ENCODE peak calls at places on chromosomes 12 and 14, in ten cellular contexts. W is tibial nerve; B is effector memory CD4-positive, alpha-beta T cell; M is fibroblast of lung; A is cardiac muscle cell; V is sigmoid colon; D is stomach; R is uterus; H is lower lobe of right lung; L is CD8-positive, alpha-beta memory T cell. U is an unnamed sample. For H3K4me1, the result is how much of the 10 kb centered on the place peaks cover.

GRCh38 chr14:69766984-69767368 is at the start of gene SRSF5:
- DNase-seq in W (peak), B (peak), M (peak), A (peak), V (peak), D (peak), R (peak), H (peak), L (peak), U (peak)

GRCh38 chr12:47282206-47282605 is 202.4 kb upstream of the AMIGO2 start:
- DNase-seq in W (no peak), B (no peak), M (peak), A (no peak), V (no peak), D (no peak), R (no peak), H (no peak), L (no peak), U (no peak)

GRCh38 chr14:20989787-20990600 is at the start of gene METTL17:
- DNase-seq in W (peak), B (peak), M (peak), A (peak), V (peak), D (peak), R (peak), H (peak), L (peak), U (peak)

GRCh38 chr12:62922539-62922938 is 12.4 kb downstream of the PPM1H start:
- DNase-seq in W (no peak), B (no peak), M (peak), A (no peak), V (no peak), D (no peak), R (no peak), H (no peak), L (no peak), U (no peak)

GRCh38 chr14:101152855-101153254 is 249.3 kb upstream of the RTL1 start:
- DNase-seq in W (no peak), B (no peak), M (no peak), A (no peak), V (no peak), D (no peak), R (no peak), H (no peak), L (no peak), U (no peak)

GRCh38 chr14:56118611-56119181 is 485 bp downstream of the PELI2 start:
- DNase-seq in W (peak), B (peak), M (no peak), A (no peak), V (peak), D (peak), R (peak), H (peak), L (no peak), U (no peak)

GRCh38 chr12:76915381-76916169 is 36.8 kb upstream of the CSRP2 start:
- DNase-seq in W (no peak), B (no peak), M (no peak), A (no peak), V (no peak), D (no peak), R (no peak), H (no peak), L (no peak), U (no peak)

GRCh38 chr12:54220092-54220557 is 31.3 kb upstream of the SMUG1 start:
- DNase-seq in W (peak), B (peak), M (peak), A (peak), V (peak), D (peak), R (peak), H (no peak), L (peak), U (no peak)

GRCh38 chr12:26369588-26369987 is 174.2 kb downstream of the SSPN start:
- DNase-seq in W (peak), B (no peak), M (peak), A (no peak), V (no peak), D (no peak), R (no peak), H (no peak), L (no peak), U (no peak)

GRCh38 chr14:54444701-54445100 is 3.5 kb upstream of the CNIH1 start:
- DNase-seq in W (no peak), B (no peak), M (no peak), A (no peak), V (no peak), D (no peak), R (no peak), H (no peak), L (no peak), U (no peak)

GRCh38 chr14:58822856-58823255 is 185.1 kb downstream of the DACT1 start:
- DNase-seq in W (no peak), B (no peak), M (no peak), A (no peak), V (no peak), D (no peak), R (no peak), H (no peak), L (no peak), U (no peak)

GRCh38 chr14:102848830-102849521 is 71.7 kb downstream of the TRAF3 start:
- DNase-seq in W (peak), B (no peak), M (no peak), A (no peak), V (peak), D (peak), R (no peak), H (no peak), L (no peak), U (no peak)

GRCh38 chr12:7769999-7770398 is 5.0 kb downstream of the NANOGNB start:
- DNase-seq in W (no peak), B (no peak), M (no peak), A (no peak), V (no peak), D (no peak), R (no peak), H (no peak), L (no peak), U (no peak)

GRCh38 chr12:47736877-47737676 is 11.8 kb upstream of the ENDOU start:
- DNase-seq in W (peak), B (no peak), M (peak), A (peak), V (peak), D (peak), R (peak), H (peak), L (no peak), U (peak)

GRCh38 chr12:105332925-105333324 is 2.4 kb downstream of the C12orf75 start:
- DNase-seq in W (no peak), B (no peak), M (no peak), A (no peak), V (no peak), D (no peak), R (no peak), H (no peak), L (no peak), U (no peak)

GRCh38 chr12:105336411-105336810 is 5.9 kb downstream of the C12orf75 start:
- DNase-seq in W (no peak), B (no peak), M (no peak), A (peak), V (no peak), D (no peak), R (no peak), H (no peak), L (no peak), U (no peak)

GRCh38 chr12:105334001-105334400 is 3.5 kb downstream of the C12orf75 start:
- DNase-seq in W (no peak), B (no peak), M (peak), A (peak), V (no peak), D (no peak), R (no peak), H (no peak), L (no peak), U (no peak)

GRCh38 chr12:105335856-105336255 is 5.4 kb downstream of the C12orf75 start:
- DNase-seq in W (no peak), B (no peak), M (no peak), A (no peak), V (no peak), D (no peak), R (no peak), H (no peak), L (no peak), U (no peak)

GRCh38 chr12:105334568-105334967 is 4.1 kb downstream of the C12orf75 start:
- DNase-seq in W (no peak), B (no peak), M (peak), A (no peak), V (no peak), D (no peak), R (no peak), H (no peak), L (no peak), U (no peak)
- H3K4me3 ChIP-seq in W (no peak), B (no peak), M (peak), A (no peak), V (no peak), D (no peak), R (no peak), H (no peak), L (no peak), U (no peak)

DNA sequence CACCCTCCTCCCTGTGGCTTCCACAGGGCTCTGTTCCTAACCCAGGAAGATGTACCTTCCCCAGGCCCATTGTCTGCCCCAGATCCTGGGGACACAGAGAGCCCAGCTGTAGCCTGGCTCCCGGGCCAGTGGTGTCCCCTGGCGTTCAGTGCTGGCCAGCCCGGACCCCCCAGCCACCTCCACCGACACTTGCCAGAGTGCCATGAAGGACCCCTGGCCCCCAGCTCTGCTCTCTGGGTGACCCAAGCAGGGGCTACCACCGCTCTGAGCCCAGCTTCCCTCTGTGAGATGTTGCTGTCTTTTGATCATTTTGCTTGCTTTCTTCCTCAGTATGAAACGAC is 6.2 kb downstream of the INF2 start:
- DNase-seq in W (no peak), B (no peak), M (no peak), A (no peak), V (no peak), D (no peak), R (no peak), H (no peak), L (no peak), U (no peak)
- H3K4me1 ChIP-seq in W (half or more), B (half or more), M (under half), A (under half), V (half or more), D (half or more), R (under half), H (half or more), L (under half), U (under half)

GRCh38 chr12:56257491-56258067 is 605 bp downstream of the ANKRD52 start:
- DNase-seq in W (no peak), B (no peak), M (peak), A (peak), V (no peak), D (no peak), R (no peak), H (no peak), L (no peak), U (peak)

GRCh38 chr12:56255671-56256070 is 2.5 kb downstream of the ANKRD52 start:
- DNase-seq in W (no peak), B (no peak), M (no peak), A (no peak), V (no peak), D (no peak), R (no peak), H (no peak), L (no peak), U (peak)

GRCh38 chr12:56256326-56256960 is 1.7 kb downstream of the ANKRD52 start:
- DNase-seq in W (no peak), B (no peak), M (peak), A (no peak), V (no peak), D (no peak), R (no peak), H (no peak), L (no peak), U (no peak)

GRCh38 chr12:56258068-56258819 is at the start of gene ANKRD52:
- DNase-seq in W (peak), B (peak), M (peak), A (peak), V (peak), D (peak), R (peak), H (peak), L (peak), U (peak)

GRCh38 chr12:56257071-56257470 is 1.1 kb downstream of the ANKRD52 start:
- DNase-seq in W (no peak), B (no peak), M (no peak), A (no peak), V (no peak), D (no peak), R (no peak), H (no peak), L (no peak), U (no peak)
- H3K4me3 ChIP-seq in W (peak), B (peak), M (peak), A (peak), V (peak), D (peak), R (peak), H (peak), L (peak), U (peak)

GRCh38 chr14:95313707-95314106 is 6.0 kb downstream of the CLMN start:
- DNase-seq in W (peak), B (no peak), M (peak), A (no peak), V (peak), D (peak), R (peak), H (peak), L (no peak), U (peak)
- H3K4me1 ChIP-seq in W (under half), B (under half), M (under half), A (under half), V (under half), D (half or more), R (under half), H (under half), L (under half), U (under half)

DNA sequence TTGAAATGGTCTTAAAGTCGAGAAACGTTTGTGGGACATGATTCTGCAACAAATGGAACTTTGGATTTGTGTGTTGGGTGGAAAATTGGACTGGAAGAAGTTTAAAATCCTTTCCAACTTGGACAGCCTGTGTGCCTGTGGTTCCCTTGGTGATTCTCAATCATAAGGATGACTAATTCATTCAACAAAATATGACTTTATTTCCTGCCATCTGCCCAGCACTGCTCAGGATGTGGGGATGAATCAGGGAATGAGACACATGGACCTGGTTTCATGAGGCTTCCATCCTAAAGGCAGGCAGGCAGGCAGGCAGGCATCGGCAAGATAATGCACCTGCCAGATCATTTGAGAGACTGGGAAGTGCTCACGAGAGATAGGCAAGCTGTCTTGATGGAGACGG is 57.3 kb upstream of the TMEM132D start:
- DNase-seq in W (no peak), B (no peak), M (peak), A (no peak), V (no peak), D (no peak), R (no peak), H (no peak), L (no peak), U (no peak)
- H3K4me3 ChIP-seq in W (no peak), B (no peak), M (no peak), A (no peak), V (no peak), D (no peak), R (no peak), H (no peak), L (no peak), U (no peak)

GRCh38 chr12:131020326-131020725 is 66.6 kb downstream of the ADGRD1 start:
- DNase-seq in W (no peak), B (no peak), M (no peak), A (no peak), V (no peak), D (no peak), R (no peak), H (no peak), L (no peak), U (no peak)
- H3K4me1 ChIP-seq in W (under half), B (under half), M (under half), A (under half), V (under half), D (under half), R (under half), H (under half), L (under half), U (under half)

DNA sequence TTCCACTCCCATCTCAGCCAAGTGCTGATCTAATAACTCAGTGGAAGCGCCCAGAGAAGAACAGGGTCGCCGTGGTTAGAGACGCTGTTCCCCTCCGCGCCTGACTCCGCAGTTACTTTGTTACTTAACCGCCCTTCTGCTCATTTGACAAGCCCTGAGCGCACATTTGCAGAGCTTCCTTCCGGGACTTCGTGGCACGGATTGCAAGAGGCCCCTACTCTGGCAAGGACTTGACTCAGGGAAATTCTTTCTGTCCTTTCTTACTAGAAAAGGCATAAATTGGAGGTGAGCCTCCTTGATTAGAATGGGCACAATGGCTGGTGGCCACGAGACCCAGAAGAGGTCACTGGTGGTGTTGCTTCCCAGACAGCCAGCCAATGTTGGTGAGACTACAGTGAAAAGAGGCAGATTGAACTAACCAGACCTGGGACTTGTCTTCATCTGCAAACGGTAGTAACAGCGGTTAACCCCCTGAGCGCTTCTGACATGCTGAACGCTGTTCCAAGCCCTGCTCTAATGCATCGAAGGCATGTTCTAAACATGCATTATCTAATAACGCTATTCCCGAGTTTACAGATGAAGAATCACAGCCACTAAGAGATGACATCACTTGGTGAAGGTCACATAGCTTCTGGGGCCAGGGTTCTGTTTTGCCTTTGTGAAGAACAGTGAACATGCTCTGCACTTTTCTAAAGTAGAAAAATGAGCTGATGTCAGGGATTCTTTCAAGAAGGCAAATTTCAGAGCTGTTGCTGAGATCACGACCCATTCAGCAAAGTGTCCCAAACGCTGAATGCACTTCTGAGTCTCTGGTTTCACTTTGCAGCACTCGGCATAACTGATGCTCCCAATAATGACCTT is 55.8 kb downstream of the FOS start:
- DNase-seq in W (peak), B (peak), M (no peak), A (no peak), V (peak), D (peak), R (peak), H (peak), L (peak), U (no peak)
- H3K4me3 ChIP-seq in W (peak), B (peak), M (no peak), A (no peak), V (peak), D (peak), R (no peak), H (peak), L (peak), U (peak)

DNA sequence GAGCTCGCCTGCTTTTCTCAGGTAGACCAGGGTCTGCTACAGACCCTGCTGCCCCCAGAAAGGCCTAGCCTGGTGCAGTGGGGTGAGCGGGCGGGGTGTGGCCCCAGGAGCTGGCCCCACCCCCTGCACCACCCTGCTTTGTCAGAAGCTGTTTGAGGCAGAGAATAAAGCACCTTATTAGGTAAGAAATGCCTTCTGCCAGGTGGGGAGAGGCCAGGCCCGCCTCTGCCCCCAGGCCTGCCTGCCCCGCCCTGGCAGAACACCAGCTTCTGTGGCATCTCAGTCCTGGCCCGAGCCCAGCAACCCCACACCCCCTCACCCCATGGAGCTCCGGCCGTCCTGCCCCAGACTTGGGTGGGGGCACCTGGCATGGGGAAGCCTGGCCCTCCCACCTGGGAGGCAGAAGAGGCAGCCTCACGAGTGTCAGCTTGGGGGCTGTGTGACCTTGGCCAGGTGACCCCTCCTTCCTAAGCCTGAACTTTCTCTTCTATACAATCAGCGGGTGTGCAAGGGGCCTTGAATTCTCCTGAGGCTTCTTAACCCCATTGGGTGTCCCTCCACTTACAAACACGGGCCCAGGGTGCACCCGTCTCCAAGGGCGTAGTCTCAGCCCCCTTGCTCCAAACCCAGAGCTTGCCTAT is 43.2 kb downstream of the KRT80 start:
- DNase-seq in W (no peak), B (no peak), M (no peak), A (no peak), V (peak), D (peak), R (no peak), H (peak), L (no peak), U (no peak)
- H3K4me1 ChIP-seq in W (under half), B (under half), M (under half), A (under half), V (under half), D (half or more), R (under half), H (half or more), L (under half), U (under half)

GRCh38 chr12:132189378-132190011 is 45.2 kb downstream of the NOC4L start:
- DNase-seq in W (peak), B (peak), M (peak), A (peak), V (peak), D (peak), R (peak), H (peak), L (peak), U (peak)

GRCh38 chr12:132187646-132188450 is 43.6 kb downstream of the NOC4L start:
- DNase-seq in W (no peak), B (no peak), M (no peak), A (no peak), V (no peak), D (no peak), R (no peak), H (no peak), L (no peak), U (no peak)

GRCh38 chr12:132186857-132187620 is 42.8 kb downstream of the NOC4L start:
- DNase-seq in W (no peak), B (no peak), M (no peak), A (no peak), V (no peak), D (no peak), R (no peak), H (no peak), L (no peak), U (no peak)

GRCh38 chr12:132190012-132190755 is 45.9 kb downstream of the NOC4L start:
- DNase-seq in W (no peak), B (peak), M (no peak), A (peak), V (no peak), D (no peak), R (no peak), H (no peak), L (no peak), U (no peak)

DNA sequence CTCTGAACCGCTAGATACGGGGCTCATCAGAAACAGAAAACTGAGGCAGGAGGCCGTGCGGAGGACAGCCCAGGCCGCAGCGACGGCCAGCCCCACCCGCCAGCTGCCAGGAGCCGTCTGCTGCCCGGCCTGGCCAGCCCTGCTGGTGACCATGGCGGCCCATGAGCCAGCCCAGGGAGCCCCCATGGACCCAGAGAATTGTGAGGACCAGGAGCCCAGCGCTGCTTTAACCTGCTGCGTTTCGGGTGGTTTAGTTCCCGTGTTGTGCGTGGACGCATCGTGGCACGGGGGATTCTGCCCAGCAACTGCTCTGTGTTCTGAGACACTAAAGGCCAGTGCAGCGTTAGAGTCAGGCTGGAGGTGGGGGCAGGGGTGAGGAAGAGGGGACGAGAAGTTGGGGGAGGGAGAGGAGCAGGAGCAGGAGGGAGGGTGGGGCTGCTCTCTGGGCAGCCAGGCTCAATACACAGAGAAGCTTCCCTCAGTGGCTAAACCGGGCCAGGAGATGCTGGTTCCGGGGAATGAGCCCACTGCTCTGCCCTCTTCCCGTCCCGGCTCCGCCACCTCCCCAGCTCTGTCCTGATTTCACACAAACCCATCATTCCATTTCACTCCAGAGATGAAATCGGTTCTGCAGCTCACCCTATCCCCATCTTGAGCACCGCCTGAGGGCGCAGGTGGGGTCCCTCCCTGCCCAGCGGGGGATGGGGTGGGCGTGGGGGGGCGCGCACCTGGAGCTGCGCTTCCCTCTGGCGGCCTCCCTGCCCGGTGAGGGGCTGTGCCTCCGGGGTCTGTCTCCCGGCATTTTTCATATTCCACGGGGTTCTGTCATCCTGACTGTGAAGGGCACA is 44.4 kb downstream of the NOC4L start:
- DNase-seq in W (no peak), B (no peak), M (no peak), A (no peak), V (no peak), D (no peak), R (no peak), H (no peak), L (no peak), U (no peak)
- H3K4me3 ChIP-seq in W (peak), B (peak), M (peak), A (peak), V (peak), D (peak), R (peak), H (peak), L (peak), U (peak)